ENCODE peak calls at places on chromosomes 5 and 9, in four cellular contexts. Q, B, V and K are unnamed samples.
A peak's percentile ranks its signal among the peaks of the same experiment; 100 is the strongest.

GRCh38 chr9:91530829-91531228 is 107.2 kb upstream of the NFIL3 start:
- DNase-seq in Q (no peak), B (no peak), V (no peak), K (no peak)

GRCh38 chr5:12294151-12294550 is 389.9 kb upstream of the CTNND2 start:
- DNase-seq in Q (no peak), B (no peak), V (no peak), K (no peak)

GRCh38 chr5:119287547-119288073 is 68.2 kb upstream of the TNFAIP8 start:
- DNase-seq in Q (no peak), B (no peak), V (no peak), K (no peak)

GRCh38 chr5:127101935-127102334 is 28.6 kb upstream of the C5orf63 start:
- DNase-seq in Q (no peak), B (no peak), V (no peak), K (no peak)

GRCh38 chr5:134209477-134210240 is 16.2 kb downstream of the PPP2CA start:
- DNase-seq in Q (no peak), B (no peak), V (no peak), K (no peak)

GRCh38 chr5:433836-434235 is 9.1 kb upstream of the EXOC3 start:
- DNase-seq in Q (no peak), B (peak; percentile 16), V (peak; percentile 8), K (no peak)

GRCh38 chr5:6435356-6435755 is 13.3 kb upstream of the UBE2QL1 start:
- DNase-seq in Q (no peak), B (no peak), V (no peak), K (no peak)

GRCh38 chr5:133360693-133361479 is 251.5 kb downstream of the FSTL4 start:
- DNase-seq in Q (no peak), B (no peak), V (no peak), K (no peak)

GRCh38 chr5:117519957-117520500 is 945.4 kb upstream of the SEMA6A start:
- DNase-seq in Q (no peak), B (no peak), V (no peak), K (no peak)

DNA sequence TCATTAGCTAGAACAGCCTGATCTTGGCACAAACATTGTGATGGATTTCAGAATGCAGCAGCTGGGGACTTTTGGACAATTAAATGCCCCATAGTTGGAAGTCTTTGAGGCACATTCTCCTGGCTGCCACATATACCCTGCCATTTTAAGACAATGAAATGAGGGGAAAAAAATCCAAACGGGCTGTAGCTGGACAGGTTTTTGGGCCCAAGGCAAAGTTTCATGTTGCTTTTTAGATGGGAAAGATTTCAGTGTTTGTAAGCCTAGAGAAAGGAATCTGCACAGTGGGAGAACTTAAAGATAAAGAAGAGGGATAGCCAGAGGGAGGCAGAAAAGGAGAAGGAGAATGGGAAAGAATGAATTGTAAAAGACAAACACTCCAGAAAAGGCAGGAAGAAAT is 30.0 kb upstream of the RICTOR start:
- DNase-seq in Q (no peak), B (no peak), V (no peak), K (no peak)
- H3K27ac ChIP-seq in Q (no peak overlapping the region), B (no peak overlapping the region), V (no peak overlapping the region), K (no peak overlapping the region)

DNA sequence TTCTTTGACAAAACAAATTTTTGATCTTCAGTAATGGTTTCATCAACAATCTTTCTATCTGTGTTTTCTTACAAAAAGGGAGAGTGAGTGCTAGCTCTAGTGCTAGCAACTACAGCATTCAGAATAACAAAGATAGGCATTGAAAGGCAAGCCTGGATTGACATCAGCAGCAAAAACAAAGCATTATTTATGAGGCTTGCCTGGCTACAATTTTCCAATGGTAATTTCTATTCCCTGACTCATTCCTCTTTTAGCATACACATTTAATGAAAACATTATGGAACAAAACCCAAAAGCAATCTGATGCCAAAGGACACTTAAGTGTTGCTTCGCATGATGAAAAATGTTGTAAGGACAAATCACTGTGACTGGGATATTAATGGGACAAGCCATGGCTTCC is 179.6 kb upstream of the EDIL3 start:
- DNase-seq in Q (no peak), B (no peak), V (no peak), K (no peak)
- TF ChIP-seq EP300 in Q (no peak), B (no peak), V (no peak), K (peak; percentile 59)

GRCh38 chr5:138603521-138603920 is 28.3 kb upstream of the HSPA9 start:
- DNase-seq in Q (no peak), B (no peak), V (no peak), K (no peak)

GRCh38 chr5:138602371-138603000 is 27.3 kb upstream of the HSPA9 start:
- DNase-seq in Q (no peak), B (no peak), V (no peak), K (no peak)

GRCh38 chr5:138606378-138606777 is 31.2 kb upstream of the HSPA9 start:
- DNase-seq in Q (no peak), B (no peak), V (no peak), K (no peak)

GRCh38 chr5:138604176-138604785 is 29.1 kb upstream of the HSPA9 start:
- DNase-seq in Q (no peak), B (no peak), V (no peak), K (no peak)

DNA sequence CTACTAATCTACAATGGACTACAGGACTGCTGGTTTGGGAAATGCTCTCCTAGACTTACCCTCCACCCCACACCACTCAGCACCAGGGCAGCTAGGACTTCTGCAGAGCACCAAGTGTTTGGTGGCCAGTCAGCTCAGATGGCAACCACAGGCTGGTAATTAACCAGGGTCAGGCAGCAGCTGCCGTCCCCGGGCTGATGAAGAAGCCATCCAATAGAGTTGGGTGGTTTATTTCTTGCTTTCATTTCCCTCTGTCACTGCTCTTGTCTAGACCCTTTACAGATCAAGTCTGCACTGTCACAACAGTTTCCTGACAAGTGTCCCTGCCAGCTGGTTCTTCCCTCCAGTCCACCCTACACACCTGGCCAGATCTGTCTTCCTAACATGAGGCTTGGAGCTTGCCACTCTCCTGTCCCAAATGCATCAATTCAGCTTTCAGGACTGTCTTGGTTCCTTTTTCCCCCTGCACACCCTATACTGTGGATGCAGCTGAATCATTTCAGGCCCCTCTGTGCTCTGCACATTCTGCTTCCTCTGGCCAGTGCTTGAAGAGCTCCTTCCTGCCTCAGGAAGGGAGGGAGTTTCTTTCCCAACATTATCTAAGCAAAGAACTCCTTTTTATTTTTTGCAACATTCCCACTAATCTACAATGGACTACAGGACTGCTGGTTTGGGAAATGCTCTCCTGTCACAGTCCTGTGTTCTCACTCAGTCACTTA is 30.2 kb upstream of the HSPA9 start:
- DNase-seq in Q (no peak), B (no peak), V (no peak), K (no peak)
- H3K27ac ChIP-seq in Q (no peak overlapping the region), B (no peak overlapping the region), V (no peak overlapping the region), K (no peak overlapping the region)

GRCh38 chr5:96714450-96714849 is 52.3 kb downstream of the CAST start:
- DNase-seq in Q (no peak), B (no peak), V (no peak), K (no peak)
- TF ChIP-seq EP300 in Q (no peak), B (no peak), V (no peak), K (no peak)

DNA sequence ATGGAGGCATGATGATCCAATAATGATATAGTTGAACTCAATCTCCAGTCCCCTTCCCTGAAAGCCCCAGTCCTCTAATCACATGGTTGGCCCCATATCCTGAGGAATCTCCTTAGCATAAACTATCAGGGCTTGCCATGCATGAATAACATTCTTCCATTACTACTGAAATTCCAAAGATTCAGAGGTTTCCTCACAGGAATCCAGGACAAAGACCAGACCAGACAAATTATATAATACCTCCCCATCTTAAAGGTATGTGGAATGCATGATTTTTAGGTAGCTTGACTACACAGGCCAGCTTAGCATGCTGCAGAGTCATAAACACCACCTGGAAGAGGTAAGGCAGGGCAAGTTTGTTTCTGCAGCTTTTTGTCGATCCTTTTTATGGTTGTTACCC is 15.6 kb upstream of the LRRTM2 start:
- DNase-seq in Q (no peak), B (no peak), V (no peak), K (no peak)
- H3K27ac ChIP-seq in Q (no peak overlapping the region), B (no peak overlapping the region), V (no peak overlapping the region), K (no peak overlapping the region)

GRCh38 chr9:105636331-105636730 is 25.9 kb upstream of the TAL2 start:
- DNase-seq in Q (no peak), B (no peak), V (no peak), K (no peak)
- TF ChIP-seq EP300 in Q (no peak), B (no peak), V (no peak), K (no peak)

DNA sequence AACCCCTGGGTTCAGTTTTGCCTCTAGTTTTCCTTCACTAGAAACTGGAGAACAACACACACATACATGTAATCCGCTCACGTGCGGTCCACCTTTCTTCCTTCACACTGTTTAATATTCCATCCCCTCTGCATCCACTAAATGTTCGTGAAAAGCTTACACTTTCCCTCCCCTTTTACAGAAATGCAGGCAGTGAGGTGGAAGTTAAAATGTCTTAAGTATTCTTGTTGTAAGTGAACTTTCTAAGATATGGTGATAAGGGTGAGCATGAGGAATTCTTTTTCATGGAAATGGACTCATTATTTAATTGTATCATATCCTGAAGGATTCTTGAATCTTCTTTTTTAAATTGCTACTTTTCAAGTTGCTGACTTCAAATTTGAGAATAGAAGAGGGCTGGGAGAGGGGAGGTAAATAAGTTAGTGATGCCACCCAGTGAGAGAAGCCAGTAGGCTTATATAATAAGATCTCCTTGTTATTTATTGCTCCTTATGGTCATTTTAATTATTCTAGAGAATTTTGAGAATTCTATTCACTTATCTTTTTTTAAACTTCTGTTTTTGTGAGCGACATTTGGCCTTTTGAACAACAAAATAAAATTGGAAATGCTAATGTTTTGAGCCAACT is 90.3 kb downstream of the TLE4 start:
- DNase-seq in Q (no peak), B (no peak), V (no peak), K (no peak)
- H3K27ac ChIP-seq in Q (no peak overlapping the region), B (no peak overlapping the region), V (no peak overlapping the region), K (no peak overlapping the region)

GRCh38 chr9:81824802-81825770 is 103.1 kb upstream of the SPATA31D4 start:
- DNase-seq in Q (no peak), B (no peak), V (no peak), K (no peak)

GRCh38 chr9:81827616-81828296 is 100.5 kb upstream of the SPATA31D4 start:
- DNase-seq in Q (no peak), B (no peak), V (no peak), K (no peak)

GRCh38 chr9:81826541-81826906 is 101.7 kb upstream of the SPATA31D4 start:
- DNase-seq in Q (no peak), B (no peak), V (no peak), K (peak; percentile 62)

GRCh38 chr9:81823672-81824554 is 104.3 kb upstream of the SPATA31D4 start:
- DNase-seq in Q (no peak), B (no peak), V (no peak), K (no peak)

GRCh38 chr9:81825831-81826540 is 102.2 kb upstream of the SPATA31D4 start:
- DNase-seq in Q (no peak), B (no peak), V (no peak), K (no peak)
- TF ChIP-seq EP300 in Q (no peak), B (no peak), V (no peak), K (no peak)

GRCh38 chr5:141608046-141608445 is 10.8 kb downstream of the DIAPH1 start:
- DNase-seq in Q (no peak), B (no peak), V (no peak), K (no peak)
- H3K27ac ChIP-seq in Q (peak overlapping the region; percentile 22), B (peak overlapping the region; percentile 45), V (no peak overlapping the region), K (no peak overlapping the region)